ENCODE peak calls at places on chromosomes 12 and 14, in four cellular contexts. One of them, this sample, is unnamed.

GRCh38 chr12:123267991-123268843 is 3.4 kb downstream of the CDK2AP1 start:
- DNase-seq in T-helper 2 cell: no peak
- DNase-seq in ecto neural progenitor cell: no peak
- DNase-seq in effector CD4-positive, alpha-beta T cell: no peak
- DNase-seq in this sample: no peak

GRCh38 chr14:106845286-106846087 is 1319.1 kb downstream of the TMEM121 start:
- DNase-seq in T-helper 2 cell: no peak
- DNase-seq in ecto neural progenitor cell: no peak
- DNase-seq in effector CD4-positive, alpha-beta T cell: no peak
- DNase-seq in this sample: no peak

GRCh38 chr12:18421840-18422239 is 160.5 kb downstream of the PIK3C2G start:
- DNase-seq in T-helper 2 cell: no peak
- DNase-seq in ecto neural progenitor cell: no peak
- DNase-seq in effector CD4-positive, alpha-beta T cell: no peak
- DNase-seq in this sample: no peak

GRCh38 chr14:50067723-50068495 is 48.5 kb downstream of the VCPKMT start:
- DNase-seq in T-helper 2 cell: no peak
- DNase-seq in ecto neural progenitor cell: no peak
- DNase-seq in effector CD4-positive, alpha-beta T cell: no peak
- DNase-seq in this sample: no peak

GRCh38 chr12:122944588-122944987 is 21.7 kb downstream of the ABCB9 start:
- DNase-seq in T-helper 2 cell: no peak
- DNase-seq in ecto neural progenitor cell: no peak
- DNase-seq in effector CD4-positive, alpha-beta T cell: no peak
- DNase-seq in this sample: no peak

GRCh38 chr12:118220697-118221096 is 84.8 kb downstream of the PEBP1 start:
- DNase-seq in T-helper 2 cell: no peak
- DNase-seq in ecto neural progenitor cell: no peak
- DNase-seq in effector CD4-positive, alpha-beta T cell: no peak
- DNase-seq in this sample: no peak

GRCh38 chr14:87014854-87015253 is 978.1 kb downstream of the GALC start:
- DNase-seq in T-helper 2 cell: no peak
- DNase-seq in ecto neural progenitor cell: no peak
- DNase-seq in effector CD4-positive, alpha-beta T cell: no peak
- DNase-seq in this sample: no peak

GRCh38 chr12:66665416-66665815 is 13.5 kb downstream of the GRIP1 start:
- DNase-seq in T-helper 2 cell: no peak
- DNase-seq in ecto neural progenitor cell: no peak
- DNase-seq in effector CD4-positive, alpha-beta T cell: no peak
- DNase-seq in this sample: no peak

GRCh38 chr12:123532021-123532420 is 1.5 kb downstream of the RILPL1 start:
- DNase-seq in T-helper 2 cell: no peak
- DNase-seq in ecto neural progenitor cell: no peak
- DNase-seq in effector CD4-positive, alpha-beta T cell: no peak
- DNase-seq in this sample: no peak

GRCh38 chr14:51880810-51881580 is 20.6 kb downstream of the GNG2 start:
- DNase-seq in T-helper 2 cell: no peak
- DNase-seq in ecto neural progenitor cell: no peak
- DNase-seq in effector CD4-positive, alpha-beta T cell: no peak
- DNase-seq in this sample: no peak

GRCh38 chr12:113930249-113930648 is 35.9 kb downstream of the RBM19 start:
- DNase-seq in T-helper 2 cell: no peak
- DNase-seq in ecto neural progenitor cell: no peak
- DNase-seq in effector CD4-positive, alpha-beta T cell: no peak
- DNase-seq in this sample: no peak

GRCh38 chr12:27899151-27899661 is 73.3 kb downstream of the PTHLH start:
- DNase-seq in T-helper 2 cell: no peak
- DNase-seq in ecto neural progenitor cell: no peak
- DNase-seq in effector CD4-positive, alpha-beta T cell: no peak
- DNase-seq in this sample: no peak

GRCh38 chr12:88736031-88736430 is 155.8 kb upstream of the KITLG start:
- DNase-seq in T-helper 2 cell: no peak
- DNase-seq in ecto neural progenitor cell: no peak
- DNase-seq in effector CD4-positive, alpha-beta T cell: no peak
- DNase-seq in this sample: no peak

GRCh38 chr14:40164083-40164482 is 731.9 kb upstream of the FBXO33 start:
- DNase-seq in T-helper 2 cell: no peak
- DNase-seq in ecto neural progenitor cell: no peak
- DNase-seq in effector CD4-positive, alpha-beta T cell: no peak
- DNase-seq in this sample: no peak

GRCh38 chr12:53251477-53252348 is 16.4 kb upstream of the ESPL1 start:
- DNase-seq in T-helper 2 cell: peak; percentile 58
- DNase-seq in ecto neural progenitor cell: peak; percentile 97
- DNase-seq in effector CD4-positive, alpha-beta T cell: peak; percentile 63
- DNase-seq in this sample: peak; percentile 53

GRCh38 chr12:28051516-28052456 is 79.3 kb upstream of the PTHLH start:
- DNase-seq in T-helper 2 cell: no peak
- DNase-seq in ecto neural progenitor cell: no peak
- DNase-seq in effector CD4-positive, alpha-beta T cell: no peak
- DNase-seq in this sample: no peak

This sample was measured in activated T-helper 9 cell treated with anti-CD3 and anti-CD28 coated beads, Interleukin-2, amount 50 U/mL, for 16 hours.